ENCODE peak calls at places on chromosome 22, in nine cellular contexts. M is keratinocyte, Z is body of pancreas, X is upper lobe of right lung, R is colonic mucosa, N is RWPE2, E is gastrocnemius medialis, J is PC-3, T is transverse colon. O is an unnamed sample.

GRCh38 chr22:31361743-31362142 is 15.6 kb upstream of the PATZ1 start:
- DNase-seq in M (no peak), Z (no peak), X (no peak), R (no peak), N (no peak), E (no peak), J (no peak), T (no peak), O (no peak)

GRCh38 chr22:24737582-24737981 is 36.9 kb downstream of the PIWIL3 start:
- DNase-seq in M (no peak), Z (no peak), X (no peak), R (no peak), N (no peak), E (no peak), J (no peak), T (no peak), O (no peak)

GRCh38 chr22:28019881-28020861 is 101.1 kb upstream of the PITPNB start:
- DNase-seq in M (no peak), Z (peak; percentile 66), X (peak; percentile 79), R (peak; percentile 73), N (no peak), E (peak; percentile 75), J (peak; percentile 52), T (peak; percentile 68), O (peak; percentile 70)

GRCh38 chr22:27133951-27134664 is 476.7 kb downstream of the MIAT start:
- DNase-seq in M (peak; percentile 66), Z (peak; percentile 56), X (no peak), R (no peak), N (peak; percentile 79), E (peak; percentile 12), J (peak; percentile 43), T (peak; percentile 21), O (peak; percentile 48)

GRCh38 chr22:23389271-23390071 is 190.6 kb downstream of the IGLL1 start:
- DNase-seq in M (no peak), Z (no peak), X (no peak), R (no peak), N (no peak), E (no peak), J (no peak), T (no peak), O (no peak)

GRCh38 chr22:25700996-25701815 is 40.8 kb upstream of the MYO18B start:
- DNase-seq in M (no peak), Z (peak; percentile 13), X (no peak), R (no peak), N (no peak), E (peak; percentile 45), J (no peak), T (no peak), O (peak; percentile 54)

GRCh38 chr22:24977370-24978230 is 25.1 kb downstream of the KIAA1671 start:
- DNase-seq in M (no peak), Z (peak; percentile 30), X (no peak), R (peak; percentile 72), N (peak; percentile 73), E (no peak), J (no peak), T (peak; percentile 68), O (peak; percentile 82)

GRCh38 chr22:27919943-27920755 is 1.1 kb upstream of the PITPNB start:
- DNase-seq in M (no peak), Z (peak; percentile 22), X (no peak), R (peak; percentile 36), N (no peak), E (peak; percentile 13), J (peak; percentile 9), T (no peak), O (peak; percentile 42)

GRCh38 chr22:26322179-26322905 is 106.7 kb upstream of the ASPHD2 start:
- DNase-seq in M (peak; percentile 76), Z (no peak), X (no peak), R (no peak), N (peak; percentile 83), E (peak; percentile 46), J (peak; percentile 75), T (no peak), O (no peak)

DNA sequence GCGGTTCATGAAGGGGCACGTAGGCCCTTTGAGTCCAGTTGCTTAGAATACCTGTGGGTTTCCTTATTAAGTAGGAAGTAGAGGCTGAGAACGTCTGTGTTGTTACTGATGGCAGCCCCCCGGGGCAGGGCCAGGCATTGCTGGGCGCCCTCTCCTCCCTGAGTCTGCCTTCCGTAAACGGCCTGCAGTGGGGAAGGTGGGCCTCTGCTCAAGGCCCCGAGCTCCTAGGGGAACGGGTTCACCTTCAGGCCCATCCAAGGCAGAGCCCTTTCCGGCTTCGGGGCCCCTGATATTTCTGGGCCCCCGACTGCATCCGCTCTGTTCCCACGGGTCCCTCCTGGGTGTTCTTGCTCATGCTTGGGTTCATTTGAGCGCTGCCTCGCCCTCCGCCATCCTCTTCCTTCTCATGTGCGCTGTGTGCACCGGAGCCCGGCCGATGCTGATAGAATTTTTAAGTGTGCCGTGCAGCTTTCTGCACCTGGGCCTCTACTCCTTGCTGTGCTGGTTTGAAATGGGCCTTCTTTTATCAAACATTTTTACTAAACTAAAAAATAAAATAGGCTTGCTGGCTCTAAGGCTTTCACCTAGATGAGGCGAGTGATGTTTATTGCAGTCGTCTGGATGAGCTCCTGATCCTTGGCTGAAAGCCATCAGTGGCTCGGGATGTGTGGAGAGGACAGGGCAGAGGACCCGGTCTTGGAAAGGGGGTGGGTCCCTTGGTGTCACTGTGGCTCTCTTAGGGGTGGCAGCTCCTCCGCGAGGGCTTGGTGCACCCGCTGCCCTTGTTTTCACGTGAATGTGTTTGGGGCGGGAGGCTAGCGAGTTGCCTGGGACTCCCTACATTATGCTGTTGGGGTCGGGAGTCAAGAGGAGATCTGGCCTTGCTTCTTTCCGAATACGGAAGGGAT is 12.3 kb downstream of the TBC1D22A start:
- DNase-seq in M (no peak), Z (no peak), X (no peak), R (no peak), N (no peak), E (no peak), J (no peak), T (no peak), O (no peak)
- H3K4me3 ChIP-seq in M (peak overlapping the region; percentile 32), Z (no peak overlapping the region), X (no peak overlapping the region), R (no peak overlapping the region), N (peak overlapping the region; percentile 24), E (no peak overlapping the region), J (no peak overlapping the region), T (no peak overlapping the region), O (no peak overlapping the region)

GRCh38 chr22:35844886-35845285 is 127.2 kb downstream of the APOL5 start:
- DNase-seq in M (no peak), Z (no peak), X (no peak), R (peak; percentile 53), N (no peak), E (no peak), J (no peak), T (peak; percentile 44), O (no peak)

GRCh38 chr22:35841907-35842518 is 124.3 kb downstream of the APOL5 start:
- DNase-seq in M (no peak), Z (no peak), X (no peak), R (no peak), N (no peak), E (no peak), J (no peak), T (no peak), O (no peak)

GRCh38 chr22:35842519-35842913 is 124.8 kb downstream of the APOL5 start:
- DNase-seq in M (no peak), Z (no peak), X (no peak), R (no peak), N (no peak), E (no peak), J (no peak), T (no peak), O (no peak)

GRCh38 chr22:35839811-35840739 is 122.4 kb downstream of the APOL5 start:
- DNase-seq in M (peak; percentile 92), Z (peak; percentile 86), X (peak; percentile 91), R (peak; percentile 90), N (peak; percentile 94), E (peak; percentile 74), J (peak; percentile 91), T (peak; percentile 86), O (peak; percentile 83)

DNA sequence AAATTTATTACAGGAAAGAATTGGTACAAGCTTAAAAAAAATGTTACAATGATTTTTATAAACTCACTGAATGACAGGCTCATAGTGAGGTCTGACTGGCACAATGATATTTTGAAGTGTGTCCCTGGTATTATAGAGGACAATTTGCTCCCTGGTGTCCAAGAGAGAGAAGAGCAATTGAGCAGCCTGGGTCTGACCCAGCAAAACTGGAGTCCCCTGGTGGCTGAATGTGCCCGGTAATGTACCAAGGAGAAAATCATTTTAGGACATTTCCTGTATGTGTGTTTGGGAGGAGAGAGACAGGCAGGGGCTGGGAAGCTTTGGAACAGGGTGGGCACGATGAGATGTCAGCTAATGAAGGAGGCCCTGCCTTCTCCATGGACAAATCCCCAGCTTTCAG is 125.3 kb downstream of the APOL5 start:
- DNase-seq in M (no peak), Z (peak; percentile 38), X (no peak), R (peak; percentile 42), N (no peak), E (no peak), J (peak; percentile 72), T (no peak), O (no peak)
- H3K4me1 ChIP-seq in M (peaks cover 6% of the 10 kb centered on the region), Z (peaks cover 29% of the 10 kb centered on the region), X (no peaks in the 10 kb centered on the region), R (no peaks in the 10 kb centered on the region), N (peaks cover 10% of the 10 kb centered on the region), E (peaks cover 76% of the 10 kb centered on the region), J (peaks cover 11% of the 10 kb centered on the region), T (peaks cover 41% of the 10 kb centered on the region), O (peaks cover 26% of the 10 kb centered on the region)

DNA sequence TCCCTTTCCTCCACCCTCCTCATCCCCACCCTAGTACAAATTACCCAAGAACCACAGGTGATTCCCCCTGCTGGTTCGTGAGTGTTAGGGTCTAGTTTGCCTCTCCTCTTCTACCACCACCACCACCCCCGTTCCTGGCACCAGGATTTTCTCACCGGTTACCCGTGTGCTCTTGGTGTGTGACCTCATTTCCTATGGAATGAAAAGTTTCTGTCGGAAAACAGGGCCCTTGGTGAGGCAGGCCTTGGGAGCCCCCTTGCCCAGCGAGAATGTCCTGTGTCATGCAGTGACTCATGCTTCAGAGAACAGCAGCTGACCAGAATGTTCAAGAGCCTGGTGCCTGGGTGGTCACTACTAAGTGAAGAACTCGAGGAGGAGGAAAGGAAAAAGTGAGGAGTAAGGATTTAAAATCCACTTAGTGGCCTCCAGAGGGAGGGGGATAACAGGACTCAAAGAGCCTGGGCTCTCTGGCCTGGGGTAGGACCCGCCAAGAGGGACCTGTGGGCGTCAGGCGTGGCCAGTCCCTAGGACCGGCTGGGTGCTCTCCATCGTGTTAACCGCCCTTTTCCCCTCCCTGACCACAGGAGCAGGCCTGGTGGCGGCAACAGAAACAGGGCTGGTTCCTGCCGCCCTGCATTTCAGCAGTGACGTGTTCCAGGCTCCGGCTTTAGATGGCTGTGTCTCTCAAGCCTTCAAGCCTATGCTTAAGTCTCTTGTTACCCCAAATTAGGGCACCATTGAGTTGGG is 30.2 kb downstream of the C22orf31 start:
- DNase-seq in M (no peak), Z (peak; percentile 82), X (peak; percentile 71), R (peak; percentile 58), N (no peak), E (peak; percentile 34), J (peak; percentile 83), T (peak; percentile 40), O (peak; percentile 39)
- TF ChIP-seq CTCF in M (no peak), Z (no peak), X (no peak), R (no peak), N (peak; percentile 7), E (no peak), J (no peak), T (peak; percentile 7), O (no peak)

GRCh38 chr22:17629646-17630045 is 1.1 kb upstream of the ATP6V1E1 start:
- DNase-seq in M (no peak), Z (no peak), X (peak; percentile 34), R (no peak), N (no peak), E (no peak), J (no peak), T (no peak), O (no peak)
- H3K4me3 ChIP-seq in M (no peak overlapping the region), Z (no peak overlapping the region), X (no peak overlapping the region), R (no peak overlapping the region), N (peak overlapping the region; percentile 68), E (no peak overlapping the region), J (peak overlapping the region; percentile 100), T (no peak overlapping the region), O (peak overlapping the region; percentile 100)

GRCh38 chr22:18060646-18061620 is 16.9 kb upstream of the PEX26 start:
- DNase-seq in M (no peak), Z (peak; percentile 37), X (peak; percentile 45), R (peak; percentile 50), N (no peak), E (no peak), J (peak; percentile 65), T (peak; percentile 50), O (no peak)
- H3K4me1 ChIP-seq in M (peaks cover 63% of the 10 kb centered on the region), Z (peaks cover 56% of the 10 kb centered on the region), X (peaks cover 9% of the 10 kb centered on the region), R (peaks cover 4% of the 10 kb centered on the region), N (peaks cover 52% of the 10 kb centered on the region), E (peaks cover 29% of the 10 kb centered on the region), J (peaks cover 65% of the 10 kb centered on the region), T (peaks cover 21% of the 10 kb centered on the region), O (peaks cover 31% of the 10 kb centered on the region)

O was measured in heart left ventricle.